ENCODE peak calls at places on chromosomes 3 and 15, in four cellular contexts. J is GM12878, X is H1, E is K562. N is an unnamed sample.

GRCh38 chr3:183824761-183825379 is 507 bp downstream of the MAP6D1 start:
- DNase-seq in J (no peak), X (peak; percentile 72), E (no peak), N (no peak)

GRCh38 chr3:8201011-8201410 is 300.6 kb upstream of the LMCD1 start:
- DNase-seq in J (no peak), X (no peak), E (no peak), N (no peak)

GRCh38 chr3:143236226-143236964 is 116.8 kb downstream of the CHST2 start:
- DNase-seq in J (peak; percentile 49), X (no peak), E (no peak), N (no peak)

GRCh38 chr15:74463634-74464033 is 2.7 kb upstream of the UBL7 start:
- DNase-seq in J (no peak), X (no peak), E (no peak), N (no peak)

GRCh38 chr3:161070252-161070930 is 34.8 kb downstream of the B3GALNT1 start:
- DNase-seq in J (no peak), X (no peak), E (no peak), N (no peak)

GRCh38 chr3:134083008-134083407 is 53.3 kb upstream of the SLCO2A1 start:
- DNase-seq in J (no peak), X (no peak), E (no peak), N (no peak)

GRCh38 chr15:78404125-78404524 is 33.9 kb upstream of the IREB2 start:
- DNase-seq in J (no peak), X (no peak), E (no peak), N (no peak)

GRCh38 chr3:24829632-24830229 is 335.1 kb upstream of the THRB start:
- DNase-seq in J (no peak), X (peak; percentile 58), E (no peak), N (no peak)

GRCh38 chr3:133408961-133409360 is 9.1 kb downstream of the BFSP2 start:
- DNase-seq in J (no peak), X (no peak), E (no peak), N (no peak)

GRCh38 chr3:108380128-108380795 is 83.9 kb downstream of the HHLA2 start:
- DNase-seq in J (no peak), X (no peak), E (no peak), N (no peak)

GRCh38 chr15:25053000-25053815 is 98.4 kb downstream of the SNRPN start:
- DNase-seq in J (no peak), X (peak; percentile 39), E (no peak), N (no peak)
- TF ChIP-seq CEBPB in J (no peak), X (no peak), E (no peak), N (no peak)

GRCh38 chr3:72346526-72346926 is 501.7 kb downstream of the SHQ1 start:
- DNase-seq in J (no peak), X (no peak), E (no peak), N (no peak)
- TF ChIP-seq EGR1 in J (no peak), X (no peak), E (no peak), N (no peak)

DNA sequence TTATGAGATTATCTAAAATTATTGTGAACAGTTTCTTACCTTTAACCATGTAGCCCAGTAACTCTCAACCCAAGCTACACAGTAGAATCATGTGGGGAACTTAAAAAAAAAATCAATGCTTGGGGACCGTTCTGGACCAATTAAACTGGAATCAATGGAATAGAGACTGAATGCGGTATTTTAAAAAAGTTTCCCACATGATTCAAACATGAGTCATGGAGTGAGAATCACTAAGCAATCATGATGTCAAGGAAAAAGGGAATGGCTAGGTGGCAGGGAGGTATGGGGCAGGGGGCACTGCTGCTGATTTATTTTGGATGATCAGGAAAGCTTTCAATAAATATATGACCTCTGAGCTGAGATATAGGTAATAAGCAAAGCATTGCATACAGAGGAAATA is 250.5 kb upstream of the RORA start:
- DNase-seq in J (no peak), X (no peak), E (no peak), N (no peak)
- TF ChIP-seq CEBPB in J (no peak), X (no peak), E (no peak), N (no peak)

DNA sequence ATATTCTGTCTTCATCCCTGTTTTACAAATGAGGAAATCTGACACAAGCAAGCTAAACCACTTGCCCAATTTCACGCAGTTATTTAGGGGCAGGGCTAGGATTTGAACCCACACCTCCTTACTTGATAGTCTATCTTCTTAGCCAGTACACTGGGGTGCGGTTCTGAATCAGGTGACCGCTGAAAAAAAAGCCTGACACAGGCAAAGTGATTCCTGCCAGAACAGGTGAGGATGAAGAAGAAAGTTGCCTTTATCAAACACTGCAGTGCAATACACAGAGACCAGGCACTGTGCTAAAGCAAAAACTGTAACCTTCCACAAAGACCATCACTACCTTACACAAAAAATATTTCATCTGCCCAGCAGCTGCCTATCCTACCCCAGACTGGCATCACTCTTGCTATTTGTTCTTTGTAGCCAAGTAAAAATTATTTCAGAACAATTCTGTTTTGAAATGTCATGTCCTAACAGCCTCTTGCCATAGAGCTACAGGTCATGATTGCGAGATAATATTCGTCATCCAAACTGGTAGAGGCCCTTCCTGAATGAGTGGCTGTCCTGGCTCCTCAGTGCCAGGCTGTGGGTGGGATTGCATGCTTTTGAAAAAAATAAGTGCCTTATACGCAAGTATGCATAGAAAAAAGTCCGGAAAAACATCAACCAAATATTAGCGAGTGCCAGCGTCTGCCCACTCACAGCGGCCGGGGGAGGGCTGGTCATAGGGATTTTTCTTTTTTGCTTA is 142.3 kb upstream of the TPM1 start:
- DNase-seq in J (no peak), X (no peak), E (no peak), N (no peak)
- TF ChIP-seq EGR1 in J (no peak), X (no peak), E (no peak), N (no peak)

GRCh38 chr15:68700395-68701123 is 120.1 kb downstream of the ANP32A start:
- DNase-seq in J (no peak), X (peak; percentile 63), E (no peak), N (no peak)

GRCh38 chr15:68699881-68700394 is 120.8 kb downstream of the ANP32A start:
- DNase-seq in J (no peak), X (no peak), E (no peak), N (no peak)

GRCh38 chr15:68706256-68706655 is 114.4 kb downstream of the ANP32A start:
- DNase-seq in J (no peak), X (no peak), E (no peak), N (no peak)

GRCh38 chr15:68701886-68702285 is 118.8 kb downstream of the ANP32A start:
- DNase-seq in J (no peak), X (no peak), E (no peak), N (no peak)

DNA sequence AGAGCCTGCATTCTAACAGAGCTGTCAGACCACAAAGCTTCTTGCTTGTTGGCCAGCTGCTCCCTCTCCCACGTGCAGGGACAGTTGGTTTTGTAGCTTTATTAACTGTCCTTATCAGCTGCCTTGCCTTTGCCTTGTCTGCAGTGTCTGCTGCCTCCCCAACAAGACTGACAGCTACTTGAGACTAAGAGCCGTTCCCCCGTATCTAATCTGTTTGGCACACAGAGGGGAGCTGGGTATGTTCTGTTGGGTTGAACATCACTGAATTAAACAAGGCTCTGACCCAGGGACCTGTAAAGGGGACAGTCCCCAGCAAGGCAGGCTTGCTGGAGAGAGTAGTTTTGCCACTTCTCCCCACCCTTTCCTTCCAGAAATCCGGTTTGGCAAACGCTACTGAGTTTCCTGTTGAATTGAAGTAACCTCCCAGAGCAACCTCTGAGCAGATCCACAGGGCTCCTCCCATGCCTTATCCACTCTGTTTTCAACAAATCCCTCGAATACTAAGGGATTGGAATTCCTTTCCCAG is 116.1 kb downstream of the ANP32A start:
- DNase-seq in J (no peak), X (no peak), E (peak; percentile 17), N (no peak)
- TF ChIP-seq CEBPB in J (no peak), X (no peak), E (no peak), N (no peak)

GRCh38 chr3:112519424-112520001 is 20.2 kb upstream of the BTLA start:
- DNase-seq in J (peak; percentile 68), X (no peak), E (peak; percentile 15), N (peak; percentile 51)
- TF ChIP-seq EGR1 in J (no peak), X (no peak), E (no peak), N (no peak)